ENCODE peak calls at places on chromosomes 2 and 18, in four cellular contexts. J, U, Q and E are unnamed samples.
A peak's percentile ranks its signal among the peaks of the same experiment; 100 is the strongest.

GRCh38 chr2:30628341-30628740 is 178.9 kb downstream of the CAPN13 start:
- DNase-seq in J (no peak), Q (no peak), U (no peak), E (no peak)

GRCh38 chr2:11805920-11806319 is 59.5 kb downstream of the LPIN1 start:
- DNase-seq in J (no peak), U (no peak), Q (no peak), E (no peak)

GRCh38 chr2:168185583-168186274 is 61.7 kb downstream of the STK39 start:
- DNase-seq in Q (no peak), J (no peak), U (peak; percentile 47), E (no peak)

GRCh38 chr18:37122877-37123276 is 293.9 kb downstream of the KIAA1328 start:
- DNase-seq in J (no peak), U (no peak), Q (no peak), E (no peak)

GRCh38 chr2:74379851-74380789 is at the start of gene DCTN1:
- DNase-seq in J (peak; percentile 95), U (no peak), Q (peak; percentile 61), E (peak; percentile 35)

GRCh38 chr18:75161629-75162028 is 47.3 kb downstream of the PTGR3 start:
- DNase-seq in Q (no peak), U (peak; percentile 81), J (peak; percentile 31), E (peak; percentile 46)

GRCh38 chr2:907706-908105 is 42.9 kb upstream of the SNTG2 start:
- DNase-seq in U (no peak), Q (no peak), J (no peak), E (no peak)

GRCh38 chr2:70258532-70258875 is 567 bp downstream of the PCYOX1 start:
- DNase-seq in U (peak; percentile 82), Q (peak; percentile 89), J (peak; percentile 82), E (peak; percentile 48)

GRCh38 chr18:50128506-50129271 is 66.3 kb downstream of the MYO5B start:
- DNase-seq in Q (no peak), J (no peak), U (no peak), E (no peak)

GRCh38 chr2:182004945-182005344 is 19.3 kb downstream of the PPP1R1C start:
- DNase-seq in J (no peak), U (no peak), Q (no peak), E (no peak)

GRCh38 chr2:197839327-197839726 is 34.9 kb downstream of the PLCL1 start:
- DNase-seq in J (no peak), Q (no peak), U (no peak), E (no peak)

GRCh38 chr2:197838589-197838988 is 34.2 kb downstream of the PLCL1 start:
- DNase-seq in J (no peak), U (no peak), Q (no peak), E (no peak)

GRCh38 chr2:197835293-197835692 is 30.9 kb downstream of the PLCL1 start:
- DNase-seq in J (no peak), Q (no peak), U (no peak), E (no peak)

GRCh38 chr2:197838036-197838435 is 33.6 kb downstream of the PLCL1 start:
- DNase-seq in Q (no peak), J (no peak), U (no peak), E (no peak)
- TF ChIP-seq POLR2A in Q (no peak), J (no peak), U (no peak), E (no peak)

GRCh38 chr2:61787941-61788340 is 65.9 kb downstream of the FAM161A start:
- DNase-seq in U (no peak), J (no peak), Q (no peak), E (no peak)

GRCh38 chr2:61792355-61792754 is 61.5 kb downstream of the FAM161A start:
- DNase-seq in U (no peak), J (no peak), Q (no peak), E (peak; percentile 19)

GRCh38 chr2:61786876-61787275 is 67.0 kb downstream of the FAM161A start:
- DNase-seq in Q (no peak), U (no peak), J (no peak), E (no peak)

GRCh38 chr2:61793389-61793836 is 60.4 kb downstream of the FAM161A start:
- DNase-seq in J (peak; percentile 74), Q (peak; percentile 60), U (peak; percentile 63), E (peak; percentile 75)

GRCh38 chr2:61789807-61790602 is 63.9 kb downstream of the FAM161A start:
- DNase-seq in Q (no peak), J (no peak), U (no peak), E (no peak)
- TF ChIP-seq POLR2A in Q (no peak), J (no peak), U (no peak), E (no peak)

GRCh38 chr2:64767670-64768425 is 114.1 kb upstream of the SERTAD2 start:
- DNase-seq in U (peak; percentile 92), J (peak; percentile 94), Q (peak; percentile 91), E (peak; percentile 92)
- TF ChIP-seq POLR2A in U (peak; percentile 39), J (no peak), Q (peak; percentile 88), E (peak; percentile 79)

GRCh38 chr2:196268022-196268421 is 96.6 kb upstream of the STK17B start:
- DNase-seq in Q (no peak), U (peak; percentile 57), J (no peak), E (no peak)
- TF ChIP-seq POLR2A in Q (no peak), U (no peak), J (no peak), E (no peak)

DNA sequence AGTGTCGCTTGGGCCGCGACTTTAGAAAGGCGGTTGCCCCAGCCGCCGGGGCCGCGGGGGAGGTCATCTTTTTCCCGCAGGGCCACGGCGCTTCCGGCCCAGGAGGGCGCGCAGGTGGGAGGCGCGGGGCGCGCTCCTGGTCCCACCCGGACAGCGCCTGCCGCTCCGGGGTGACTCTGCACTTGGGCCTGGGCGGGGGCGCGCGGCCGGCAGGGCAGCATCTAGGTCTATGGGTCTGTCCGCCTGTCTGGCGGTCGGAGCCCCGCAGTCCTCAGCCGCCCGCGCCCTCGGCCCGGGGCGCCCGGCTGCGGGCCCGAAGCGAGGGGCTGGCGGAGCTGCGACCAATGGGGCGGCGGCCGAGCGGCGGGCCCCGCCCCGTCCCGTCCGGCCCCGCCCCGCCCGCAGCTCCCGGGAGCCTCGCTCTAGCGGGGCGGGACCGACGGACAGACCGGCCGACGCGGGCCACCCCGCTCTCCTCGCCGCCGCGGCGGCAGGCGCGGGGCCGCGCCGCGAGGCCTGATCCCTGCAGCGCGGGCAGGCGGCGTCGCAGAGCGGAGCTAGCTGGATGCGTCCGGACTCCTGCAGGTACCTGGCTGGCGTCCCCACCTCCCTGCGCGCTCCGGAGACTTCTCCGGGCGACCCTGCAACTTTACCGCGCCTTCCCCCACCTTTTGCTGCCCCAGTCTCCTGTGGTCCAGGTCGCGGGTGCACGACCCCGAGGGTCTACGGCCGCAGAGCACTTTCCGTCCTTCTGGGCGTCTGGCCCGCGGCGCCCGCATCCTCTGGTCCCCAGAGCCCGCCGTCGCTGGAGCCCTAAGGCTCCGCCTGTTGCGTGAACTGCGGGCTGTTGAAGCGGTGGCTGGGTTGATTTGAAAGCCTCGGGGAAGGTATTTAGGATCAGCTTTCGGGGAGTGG is at the start of gene KCNS3:
- DNase-seq in U (no peak), J (peak; percentile 59), Q (no peak), E (peak; percentile 48)
- TF ChIP-seq POLR2A in U (no peak), J (no peak), Q (no peak), E (no peak)

GRCh38 chr18:58231930-58232329 is 187.9 kb downstream of the NEDD4L start:
- DNase-seq in J (no peak), U (peak; percentile 12), Q (no peak), E (peak; percentile 50)
- TF ChIP-seq POLR2A in J (no peak), U (no peak), Q (no peak), E (no peak)

DNA sequence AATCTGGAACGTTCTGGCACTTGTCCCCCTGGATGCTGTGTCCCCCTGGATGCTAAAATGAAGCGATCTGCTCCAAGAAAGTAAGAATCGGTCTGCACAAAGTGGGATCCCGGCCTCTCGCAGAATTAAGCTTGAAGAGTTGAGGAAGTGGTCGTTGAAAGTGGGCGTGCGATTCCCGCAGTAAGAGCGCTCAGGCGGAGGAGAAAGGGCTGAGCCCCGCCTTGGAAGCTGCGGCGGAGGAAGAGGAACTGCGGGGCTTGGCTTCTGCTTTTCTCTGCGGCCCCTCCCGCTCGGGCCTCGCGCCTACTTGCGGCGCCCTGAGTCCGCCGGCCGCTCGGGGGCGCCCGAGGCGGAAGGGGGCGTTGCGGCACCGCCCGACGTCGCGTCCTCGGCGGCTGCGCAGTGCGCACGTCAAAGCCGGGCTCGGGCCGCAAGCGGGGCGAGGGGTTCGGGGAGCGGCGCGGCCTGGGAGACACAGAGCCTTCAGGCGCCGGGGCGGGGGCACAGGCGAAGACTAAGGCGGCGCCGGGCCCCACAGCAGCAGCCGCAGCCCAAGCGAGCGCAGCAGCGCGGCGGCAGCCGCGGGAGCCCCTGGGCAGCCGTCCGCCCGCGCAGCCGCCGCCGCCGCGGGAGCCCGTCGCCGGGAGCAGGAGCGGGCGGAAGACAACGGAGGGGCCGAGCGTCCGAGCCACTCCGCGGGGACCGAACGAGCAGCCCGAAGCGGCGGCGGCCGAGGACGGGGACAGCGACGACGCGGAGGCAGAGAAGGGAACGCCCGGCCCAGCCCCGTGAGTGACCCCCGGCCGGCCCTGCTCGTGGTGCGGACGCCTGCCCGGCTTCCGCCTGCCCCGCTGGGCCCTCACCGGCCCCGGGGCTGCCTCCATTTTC is at the start of gene CAB39:
- DNase-seq in Q (peak; percentile 91), U (peak; percentile 99), J (peak; percentile 90), E (peak; percentile 97)
- TF ChIP-seq POLR2A in Q (peak; percentile 73), U (peak; percentile 68), J (no peak), E (peak; percentile 84)